ENCODE peak calls at places on chromosomes 7 and 10, in five cellular contexts. A is activated gamma-delta T cell; T is effector CD4-positive, alpha-beta T cell; Z is NCI-H1092 treated with DMSO at 0.1 percent for 48 hours; D is IMR-90. C is an unnamed sample.

GRCh38 chr7:55912748-55913158 is 25.5 kb downstream of the ZNF713 start:
- DNase-seq in D (no peak), T (no peak), A (no peak), Z (no peak), C (no peak)

GRCh38 chr10:100333106-100333505 is 3.1 kb upstream of the PKD2L1 start:
- DNase-seq in D (no peak), Z (no peak), T (no peak), A (no peak), C (no peak)

GRCh38 chr10:48254745-48255144 is 19.8 kb downstream of the FRMPD2 start:
- DNase-seq in Z (peak), D (no peak), A (no peak), T (no peak), C (no peak)

GRCh38 chr7:87083865-87084519 is 24.5 kb upstream of the ELAPOR2 start:
- DNase-seq in Z (no peak), A (no peak), T (no peak), D (peak), C (no peak)

GRCh38 chr10:11831520-11831951 is 8.4 kb downstream of the PROSER2 start:
- DNase-seq in Z (no peak), A (no peak), T (no peak), D (no peak), C (no peak)

GRCh38 chr10:79047875-79048638 is 20.7 kb upstream of the ZMIZ1 start:
- DNase-seq in D (no peak), A (no peak), T (peak), Z (no peak), C (peak)

GRCh38 chr10:129730272-129730992 is 233.6 kb downstream of the EBF3 start:
- DNase-seq in A (no peak), Z (no peak), D (no peak), T (no peak), C (no peak)

GRCh38 chr7:29454899-29455451 is 108.7 kb upstream of the PRR15 start:
- DNase-seq in D (no peak), A (no peak), T (no peak), Z (no peak), C (no peak)

GRCh38 chr10:128463991-128464755 is 337.9 kb upstream of the MKI67 start:
- DNase-seq in Z (no peak), A (no peak), D (peak), T (no peak), C (peak)

GRCh38 chr10:130770018-130770630 is 541.4 kb downstream of the TCERG1L start:
- DNase-seq in D (no peak), A (no peak), T (no peak), Z (no peak), C (no peak)

C was measured in activated effector memory CD4-positive, alpha-beta T cell treated with anti-CD3 and anti-CD28 coated beads, Interleukin-2, amount 50 U/mL, for 16 hours.